ENCODE peak calls at places on chromosomes 1 and 21, in six cellular contexts. J, O, W, X, F and H are unnamed samples.

GRCh38 chr1:204190212-204191211 is 5.8 kb downstream of the KISS1 start:
- DNase-seq in X (no peak), O (no peak), J (peak; percentile 60), F (peak; percentile 32), W (no peak), H (no peak)

GRCh38 chr1:17603091-17603841 is 63.8 kb downstream of the ARHGEF10L start:
- DNase-seq in O (peak; percentile 85), F (no peak), J (no peak), X (no peak), W (no peak), H (no peak)

GRCh38 chr1:8989821-8990220 is 36.4 kb downstream of the SLC2A7 start:
- DNase-seq in J (no peak), O (no peak), W (no peak), F (no peak), X (no peak), H (no peak)

GRCh38 chr1:21517660-21518480 is 8.6 kb downstream of the ALPL start:
- DNase-seq in W (no peak), F (no peak), X (no peak), J (no peak), O (no peak), H (no peak)

GRCh38 chr1:173758980-173759379 is 44.2 kb downstream of the KLHL20 start:
- DNase-seq in W (no peak), J (no peak), F (no peak), X (no peak), O (no peak), H (no peak)

GRCh38 chr1:183238071-183238470 is 52.0 kb downstream of the LAMC2 start:
- DNase-seq in X (no peak), O (no peak), W (no peak), J (no peak), F (no peak), H (no peak)

GRCh38 chr1:8752921-8753713 is 64.3 kb downstream of the RERE start:
- DNase-seq in W (no peak), X (no peak), O (no peak), J (no peak), F (no peak), H (no peak)

GRCh38 chr1:32464191-32464715 is 619 bp upstream of the ZBTB8B start:
- DNase-seq in J (no peak), W (no peak), F (no peak), X (no peak), O (peak; percentile 33), H (no peak)

GRCh38 chr1:228088586-228089498 is 6.3 kb downstream of the ARF1 start:
- DNase-seq in O (no peak), W (no peak), J (no peak), X (no peak), F (no peak), H (no peak)

GRCh38 chr1:20717452-20718342 is at the start of gene KIF17:
- DNase-seq in J (no peak), O (peak; percentile 93), X (no peak), F (peak; percentile 95), W (peak; percentile 33), H (no peak)

GRCh38 chr1:184535191-184535970 is 148.6 kb downstream of the C1orf21 start:
- DNase-seq in W (no peak), X (no peak), O (no peak), J (no peak), F (no peak), H (no peak)

GRCh38 chr1:94955767-94956632 is 29.1 kb upstream of the CNN3 start:
- DNase-seq in O (no peak), W (no peak), X (no peak), F (no peak), J (peak; percentile 59), H (no peak)

GRCh38 chr1:156684227-156684782 is 7.1 kb upstream of the NES start:
- DNase-seq in W (no peak), J (no peak), O (no peak), X (no peak), F (no peak), H (no peak)

GRCh38 chr1:12407050-12407961 is 177.5 kb downstream of the VPS13D start:
- DNase-seq in W (peak; percentile 13), X (no peak), F (peak; percentile 54), J (peak; percentile 56), O (peak; percentile 12), H (peak; percentile 9)

GRCh38 chr1:238779676-238780075 is 606.7 kb upstream of the CHRM3 start:
- DNase-seq in O (no peak), X (no peak), W (no peak), J (no peak), F (no peak), H (no peak)

GRCh38 chr1:245969274-245969673 is 537.8 kb downstream of the SMYD3 start:
- DNase-seq in W (no peak), F (no peak), X (no peak), O (no peak), J (peak; percentile 18), H (no peak)

GRCh38 chr1:230632273-230632873 is 9.9 kb upstream of the COG2 start:
- DNase-seq in O (peak; percentile 36), X (peak; percentile 17), W (peak; percentile 46), J (peak; percentile 63), F (no peak), H (no peak)

GRCh38 chr21:28944296-28944695 is 48.4 kb downstream of the LTN1 start:
- DNase-seq in F (no peak), W (no peak), X (no peak), J (peak; percentile 14), O (no peak), H (no peak)

GRCh38 chr21:35627462-35627861 is 432.9 kb downstream of the SETD4 start:
- DNase-seq in O (no peak), F (no peak), W (no peak), X (no peak), J (no peak), H (no peak)

GRCh38 chr1:178538192-178538916 is 25.4 kb downstream of the TEX35 start:
- DNase-seq in X (no peak), F (no peak), J (no peak), O (no peak), W (no peak), H (no peak)

GRCh38 chr1:233518344-233518743 is 95.6 kb upstream of the KCNK1 start:
- DNase-seq in F (peak; percentile 81), X (peak; percentile 38), O (peak; percentile 39), J (no peak), W (peak; percentile 33), H (no peak)

GRCh38 chr1:203640723-203641523 is 14.3 kb downstream of the ATP2B4 start:
- DNase-seq in X (no peak), F (peak; percentile 53), W (no peak), J (no peak), O (peak; percentile 74), H (no peak)

GRCh38 chr1:30902653-30903290 is 5.8 kb downstream of the SDC3 start:
- DNase-seq in J (no peak), X (no peak), F (no peak), W (no peak), O (no peak), H (no peak)
- H3K27ac ChIP-seq in J (no peak overlapping the region), X (peak overlapping the region; percentile 10), F (peak overlapping the region; percentile 46), W (peak overlapping the region; percentile 50), O (no peak overlapping the region), H (no peak overlapping the region)

GRCh38 chr1:46508760-46509159 is 19.1 kb downstream of the DMBX1 start:
- DNase-seq in W (no peak), O (no peak), F (peak; percentile 86), J (no peak), X (no peak), H (no peak)
- TF ChIP-seq CHD2 in W (no peak), O (no peak), F (no peak), J (no peak), X (no peak), H (no peak)

GRCh38 chr21:17900990-17901385 is 81.8 kb upstream of the C21orf91 start:
- DNase-seq in F (no peak), J (no peak), W (no peak), X (no peak), O (no peak), H (no peak)
- H3K27ac ChIP-seq in F (no peak overlapping the region), J (no peak overlapping the region), W (no peak overlapping the region), X (peak overlapping the region; percentile 6), O (no peak overlapping the region), H (no peak overlapping the region)

GRCh38 chr21:31923756-31924155 is 50.9 kb downstream of the HUNK start:
- DNase-seq in O (no peak), X (no peak), J (no peak), F (no peak), W (no peak), H (no peak)

GRCh38 chr21:31918250-31918775 is 45.5 kb downstream of the HUNK start:
- DNase-seq in W (no peak), X (no peak), F (no peak), J (no peak), O (no peak), H (no peak)

GRCh38 chr21:31920275-31920674 is 47.5 kb downstream of the HUNK start:
- DNase-seq in J (no peak), F (no peak), W (no peak), X (no peak), O (no peak), H (no peak)

GRCh38 chr21:31922881-31923280 is 50.1 kb downstream of the HUNK start:
- DNase-seq in X (no peak), J (no peak), F (no peak), W (no peak), O (no peak), H (no peak)

DNA sequence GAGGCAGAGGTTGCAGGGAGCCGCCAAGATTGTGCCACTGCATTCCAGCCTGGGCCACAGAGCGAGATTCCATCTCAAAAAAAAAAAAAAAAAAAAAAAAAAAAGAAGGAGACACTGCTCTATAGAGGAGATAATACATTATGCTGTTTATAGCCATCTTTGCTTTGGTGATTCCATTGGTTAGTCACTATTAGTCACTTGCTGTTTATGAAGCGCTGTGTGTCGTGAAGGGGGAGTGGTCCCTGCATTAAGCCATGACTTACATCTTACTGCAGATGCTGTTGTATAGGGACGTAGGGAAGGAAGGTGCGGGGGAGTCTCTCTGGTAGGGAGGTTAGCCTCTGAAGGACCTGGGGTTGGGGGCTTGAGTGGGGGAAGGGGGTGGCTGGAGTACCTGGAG is 48.3 kb downstream of the HUNK start:
- DNase-seq in O (no peak), W (no peak), X (no peak), J (no peak), F (no peak), H (no peak)
- TF ChIP-seq CHD2 in O (no peak), W (no peak), X (no peak), J (no peak), F (no peak), H (no peak)

DNA sequence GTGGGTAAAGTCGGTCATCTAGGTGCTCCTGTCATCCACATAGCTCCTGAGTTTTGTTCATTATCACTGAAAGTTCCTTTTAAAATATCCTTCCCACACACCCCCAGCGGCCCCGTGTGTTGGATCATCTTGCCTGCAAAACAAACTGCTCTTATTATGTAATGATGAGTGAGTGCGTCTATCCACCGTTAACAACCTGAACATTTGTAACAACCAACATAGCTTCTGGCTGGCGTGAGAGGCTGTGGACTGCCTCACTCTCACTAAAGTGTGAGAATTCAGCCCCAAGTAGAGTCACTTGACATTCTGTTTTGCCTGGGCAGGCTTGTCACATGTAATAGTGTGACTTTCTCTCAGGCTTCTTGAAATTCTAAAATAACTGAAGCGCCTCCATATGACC is 14.5 kb upstream of the KCNA2 start:
- DNase-seq in W (no peak), J (no peak), F (no peak), X (no peak), O (no peak), H (no peak)
- H3K27ac ChIP-seq in W (no peak overlapping the region), J (no peak overlapping the region), F (no peak overlapping the region), X (no peak overlapping the region), O (no peak overlapping the region), H (no peak overlapping the region)